ENCODE peak calls at places on chromosomes 11 and 22, in five cellular contexts. A, R, W, L and X are unnamed samples.

GRCh38 chr22:25656724-25657123 is 85.3 kb upstream of the MYO18B start:
- DNase-seq in A (no peak), R (no peak), W (no peak), L (no peak), X (no peak)

GRCh38 chr22:46737105-46737975 is 712 bp downstream of the CERK start:
- DNase-seq in A (no peak), R (peak; percentile 57), W (peak; percentile 40), L (no peak), X (peak; percentile 35)

GRCh38 chr11:65456418-65456817 is 33.8 kb downstream of the NEAT1 start:
- DNase-seq in A (no peak), R (no peak), W (no peak), L (no peak), X (no peak)

GRCh38 chr11:82906236-82906635 is 4.7 kb downstream of the DDIAS start:
- DNase-seq in A (peak; percentile 32), R (no peak), W (no peak), L (no peak), X (no peak)

GRCh38 chr22:45504703-45505341 is 2.1 kb downstream of the FBLN1 start:
- DNase-seq in A (no peak), R (no peak), W (peak; percentile 31), L (no peak), X (no peak)

GRCh38 chr22:45223304-45224117 is 17.2 kb downstream of the KIAA0930 start:
- DNase-seq in A (no peak), R (no peak), W (no peak), L (no peak), X (no peak)

GRCh38 chr11:2086239-2087040 is 52.7 kb downstream of the IGF2 start:
- DNase-seq in A (no peak), R (no peak), W (no peak), L (no peak), X (no peak)

GRCh38 chr11:128508785-128509518 is 78.4 kb downstream of the ETS1 start:
- DNase-seq in A (no peak), R (no peak), W (no peak), L (no peak), X (no peak)

GRCh38 chr11:113884361-113884836 is 9.0 kb upstream of the USP28 start:
- DNase-seq in A (no peak), R (no peak), W (no peak), L (no peak), X (no peak)

GRCh38 chr11:74162688-74163467 is 7.9 kb downstream of the C2CD3 start:
- DNase-seq in A (no peak), R (no peak), W (no peak), L (no peak), X (no peak)

GRCh38 chr22:31122532-31123291 is at the start of gene INPP5J:
- DNase-seq in A (peak; percentile 61), R (peak; percentile 69), W (no peak), L (peak; percentile 48), X (peak; percentile 70)

GRCh38 chr11:71210861-71211260 is 41.5 kb downstream of the SHANK2 start:
- DNase-seq in A (no peak), R (no peak), W (no peak), L (no peak), X (no peak)

GRCh38 chr11:120273432-120273831 is 33.5 kb downstream of the POU2F3 start:
- DNase-seq in A (no peak), R (no peak), W (no peak), L (no peak), X (no peak)

GRCh38 chr11:64624869-64625481 is 34.0 kb downstream of the SLC22A12 start:
- DNase-seq in A (no peak), R (no peak), W (no peak), L (no peak), X (no peak)

GRCh38 chr11:128502736-128503135 is 84.6 kb downstream of the ETS1 start:
- DNase-seq in A (no peak), R (no peak), W (no peak), L (peak; percentile 71), X (peak; percentile 23)

GRCh38 chr22:22371031-22371541 is 126.5 kb downstream of the VPREB1 start:
- DNase-seq in A (no peak), R (no peak), W (no peak), L (no peak), X (no peak)

GRCh38 chr11:130295657-130296056 is 19.1 kb downstream of the ZBTB44 start:
- DNase-seq in A (no peak), R (no peak), W (no peak), L (no peak), X (no peak)

GRCh38 chr11:118436639-118437045 is 350 bp downstream of the KMT2A start:
- DNase-seq in A (no peak), R (peak; percentile 31), W (no peak), L (no peak), X (no peak)

GRCh38 chr11:75924966-75925784 is 110.2 kb downstream of the UVRAG start:
- DNase-seq in A (no peak), R (peak; percentile 19), W (no peak), L (no peak), X (no peak)

GRCh38 chr11:111665779-111666178 is 63.5 kb downstream of the SIK2 start:
- DNase-seq in A (no peak), R (no peak), W (peak; percentile 59), L (no peak), X (no peak)

GRCh38 chr11:64355078-64355940 is 3.7 kb upstream of the RPS6KA4 start:
- DNase-seq in A (peak; percentile 84), R (peak; percentile 83), W (peak; percentile 78), L (peak; percentile 90), X (peak; percentile 93)

GRCh38 chr11:35182317-35182939 is 43.5 kb downstream of the CD44 start:
- DNase-seq in A (no peak), R (no peak), W (no peak), L (no peak), X (no peak)

GRCh38 chr22:42994917-42995562 is 19.9 kb downstream of the PACSIN2 start:
- DNase-seq in A (no peak), R (peak; percentile 38), W (no peak), L (peak; percentile 72), X (peak; percentile 70)

GRCh38 chr11:12195773-12196172 is 85.4 kb downstream of the MICAL2 start:
- DNase-seq in A (no peak), R (no peak), W (no peak), L (no peak), X (no peak)